ENCODE peak calls at places on chromosomes 6 and 20, in four cellular contexts. M is IMR-90, P is H1, G is mesendoderm. T is an unnamed sample.

GRCh38 chr6:166307082-166307980 is 861 bp downstream of the PRR18 start:
- DNase-seq in P (peak), G (peak), M (no peak), T (peak)

GRCh38 chr6:44446626-44447297 is 59.3 kb downstream of the CDC5L start:
- DNase-seq in G (no peak), M (peak), P (no peak), T (no peak)

GRCh38 chr20:33211817-33212424 is 5.2 kb upstream of the BPIFA3 start:
- DNase-seq in G (peak), M (peak), P (peak), T (peak)

GRCh38 chr20:60470366-60470765 is 512.1 kb downstream of the CDH26 start:
- DNase-seq in G (no peak), M (no peak), P (no peak), T (peak)

GRCh38 chr6:152462716-152463115 is 174.4 kb downstream of the SYNE1 start:
- DNase-seq in M (peak), G (no peak), P (no peak), T (no peak)

GRCh38 chr6:38091626-38092025 is 272.1 kb downstream of the ZFAND3 start:
- DNase-seq in P (no peak), M (no peak), G (no peak), T (no peak)

GRCh38 chr6:133610974-133611373 is 277.9 kb upstream of the TCF21 start:
- DNase-seq in M (no peak), P (no peak), G (no peak), T (no peak)

GRCh38 chr6:75438186-75438880 is 55.3 kb downstream of the FILIP1 start:
- DNase-seq in M (peak), G (no peak), P (no peak), T (no peak)

GRCh38 chr6:42120895-42121865 is 21.2 kb downstream of the C6orf132 start:
- DNase-seq in G (peak), P (no peak), M (no peak), T (no peak)

GRCh38 chr6:133132092-133132491 is 109.1 kb upstream of the EYA4 start:
- DNase-seq in M (peak), P (no peak), G (no peak), T (no peak)

GRCh38 chr6:136037246-136037884 is 185.9 kb downstream of the PDE7B start:
- DNase-seq in M (peak), G (no peak), P (no peak), T (no peak)

GRCh38 chr6:105459049-105459448 is 56.2 kb upstream of the PREP start:
- DNase-seq in P (no peak), M (no peak), G (no peak), T (no peak)

GRCh38 chr6:71491844-71492243 is 203.2 kb downstream of the OGFRL1 start:
- DNase-seq in G (no peak), P (no peak), M (no peak), T (no peak)
- H4K5ac ChIP-seq in G (no peak), P (no peak), M (no peak), T (no peak)

GRCh38 chr6:124480021-124480430 is 482.2 kb upstream of the RNF217 start:
- DNase-seq in P (no peak), G (peak), M (no peak), T (no peak)
- H4K5ac ChIP-seq in P (no peak), G (no peak), M (no peak), T (no peak)

GRCh38 chr20:38985603-38986170 is 23.5 kb downstream of the DHX35 start:
- DNase-seq in P (no peak), G (no peak), M (peak), T (no peak)
- H4K5ac ChIP-seq in P (no peak), G (no peak), M (no peak), T (no peak)

GRCh38 chr20:40082436-40082835 is 606.6 kb downstream of the MAFB start:
- DNase-seq in G (no peak), P (no peak), M (no peak), T (no peak)

GRCh38 chr20:40081653-40082052 is 607.4 kb downstream of the MAFB start:
- DNase-seq in M (no peak), G (no peak), P (no peak), T (no peak)

GRCh38 chr20:40085513-40085912 is 603.5 kb downstream of the MAFB start:
- DNase-seq in G (no peak), M (no peak), P (no peak), T (no peak)

DNA sequence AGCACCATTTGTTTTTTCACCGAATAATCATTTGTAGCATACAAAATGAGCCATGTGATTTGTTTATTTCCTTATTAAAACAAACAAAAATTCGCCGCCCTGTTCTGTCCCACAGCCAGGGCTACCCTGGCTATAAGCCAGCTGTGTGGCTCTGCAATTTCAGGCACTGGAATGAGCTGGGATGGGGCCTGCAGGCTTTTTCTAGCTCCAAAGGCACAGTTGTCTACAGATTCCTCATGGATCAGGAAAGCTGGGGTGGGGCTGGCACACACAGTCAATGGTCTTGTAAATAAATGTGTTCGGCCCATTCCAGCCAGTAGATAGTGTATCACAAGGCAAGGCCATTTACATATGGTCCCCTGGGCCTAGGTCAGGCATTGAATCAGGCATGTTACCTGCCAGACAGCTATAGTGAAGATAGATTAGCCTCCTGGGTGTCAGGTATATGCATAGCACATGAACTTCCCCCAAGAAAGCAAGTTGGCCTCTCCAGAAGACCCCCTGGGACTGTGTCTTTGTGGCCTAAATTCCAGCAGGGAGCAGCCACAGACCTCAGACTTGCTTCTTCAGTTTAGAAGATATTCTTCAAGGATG is 608.9 kb downstream of the MAFB start:
- DNase-seq in P (no peak), M (no peak), G (peak), T (no peak)
- H4K5ac ChIP-seq in P (no peak), M (no peak), G (no peak), T (no peak)

GRCh38 chr6:142193621-142194020 is 46.6 kb downstream of the VTA1 start:
- DNase-seq in G (no peak), P (no peak), M (no peak), T (no peak)

GRCh38 chr6:142187209-142187608 is 40.1 kb downstream of the VTA1 start:
- DNase-seq in P (no peak), G (no peak), M (peak), T (no peak)

GRCh38 chr6:142195862-142196536 is 48.9 kb downstream of the VTA1 start:
- DNase-seq in P (no peak), G (no peak), M (peak), T (no peak)

GRCh38 chr6:142192343-142192742 is 45.3 kb downstream of the VTA1 start:
- DNase-seq in P (no peak), M (no peak), G (no peak), T (no peak)
- H4K5ac ChIP-seq in P (no peak), M (no peak), G (no peak), T (no peak)

GRCh38 chr20:23608251-23608846 is 2.6 kb upstream of the CST9 start:
- DNase-seq in G (no peak), P (peak), M (no peak), T (peak)
- H4K5ac ChIP-seq in G (no peak), P (no peak), M (no peak), T (no peak)

GRCh38 chr20:53916173-53916512 is 154.3 kb downstream of the BCAS1 start:
- DNase-seq in G (no peak), P (no peak), M (no peak), T (no peak)
- H4K5ac ChIP-seq in G (no peak), P (no peak), M (peak), T (no peak)

DNA sequence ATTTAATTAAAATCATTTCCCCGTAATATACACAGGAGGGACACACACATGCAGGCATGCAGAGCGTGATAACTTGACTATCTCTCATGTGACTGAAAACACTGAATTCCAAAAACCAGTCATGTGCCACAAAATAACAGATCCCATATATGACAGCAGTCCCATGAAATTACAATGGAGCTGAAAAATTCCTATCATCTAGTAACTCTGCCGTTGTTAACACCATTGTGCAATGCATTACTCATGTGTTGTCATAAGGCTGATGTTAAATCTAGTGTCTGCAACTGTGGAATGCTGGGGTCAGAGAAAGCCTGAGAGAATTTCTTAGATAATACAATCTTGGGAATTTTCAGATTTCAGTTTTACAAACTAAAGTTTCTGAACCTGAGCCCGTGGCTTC is 70.3 kb downstream of the LYRM4 start:
- DNase-seq in M (peak), P (no peak), G (no peak), T (no peak)
- H4K5ac ChIP-seq in M (no peak), P (no peak), G (no peak), T (no peak)

GRCh38 chr20:49765413-49765736 is 47.3 kb upstream of the SLC9A8 start:
- DNase-seq in M (no peak), G (no peak), P (no peak), T (no peak)
- H4K5ac ChIP-seq in M (no peak), G (no peak), P (no peak), T (no peak)

DNA sequence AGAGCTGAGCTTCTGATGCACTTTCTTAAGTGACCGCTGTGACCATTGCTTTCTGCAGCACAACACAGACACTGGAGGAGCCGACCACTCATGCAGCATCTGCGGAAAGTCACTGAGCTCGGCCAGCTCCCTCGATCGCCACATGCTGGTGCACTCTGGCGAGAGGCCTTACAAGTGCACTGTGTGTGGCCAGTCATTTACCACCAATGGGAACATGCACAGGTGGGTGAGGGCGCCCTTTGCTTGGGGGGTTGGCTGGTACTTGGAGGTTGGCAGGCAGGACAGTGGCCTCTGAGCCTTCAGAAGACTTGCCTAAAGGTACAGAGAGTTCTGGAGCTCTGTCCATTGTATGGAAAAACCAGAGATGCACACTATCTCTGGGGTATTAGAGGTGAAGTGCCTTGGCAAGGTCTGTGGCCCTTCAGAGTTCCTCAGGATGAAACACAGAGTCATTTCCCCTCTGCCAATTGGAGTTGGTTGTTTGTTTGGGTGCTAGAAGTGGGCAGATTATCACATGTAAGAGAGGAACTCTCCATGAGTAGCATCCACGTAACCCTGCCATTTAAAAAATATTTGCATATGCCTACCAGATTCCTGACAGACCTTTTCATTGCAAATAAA is 81.5 kb downstream of the RREB1 start:
- DNase-seq in M (no peak), G (no peak), P (no peak), T (no peak)
- H4K5ac ChIP-seq in M (no peak), G (no peak), P (no peak), T (no peak)